ENCODE peak calls at places on chromosome 22, in nine cellular contexts. W is mesendoderm; P is naive thymus-derived CD4-positive, alpha-beta T cell; L is AG04450; D is tibial artery; Y is neural progenitor cell; Q is heart left ventricle; R is Peyer's patch; Z is CD4-positive, alpha-beta T cell. G is an unnamed sample.

GRCh38 chr22:49330421-49331222 is 497.1 kb downstream of the BRD1 start:
- DNase-seq in W (no peak), P (no peak), L (no peak), D (no peak), Y (no peak), Q (no peak), R (no peak), Z (no peak), G (no peak)

GRCh38 chr22:28977481-28977971 is 84.1 kb downstream of the C22orf31 start:
- DNase-seq in W (no peak), P (no peak), L (no peak), D (no peak), Y (no peak), Q (no peak), R (no peak), Z (no peak), G (no peak)

GRCh38 chr22:21646608-21647590 is 4.8 kb downstream of the SDF2L1 start:
- DNase-seq in W (peak), P (peak), L (peak), D (peak), Y (peak), Q (peak), R (peak), Z (peak), G (peak)

GRCh38 chr22:24826710-24827285 is 20.8 kb downstream of the SGSM1 start:
- DNase-seq in W (no peak), P (no peak), L (no peak), D (no peak), Y (no peak), Q (no peak), R (no peak), Z (no peak), G (no peak)

GRCh38 chr22:20591660-20592310 is 84.4 kb downstream of the MED15 start:
- DNase-seq in W (peak), P (no peak), L (peak), D (no peak), Y (peak), Q (no peak), R (no peak), Z (no peak), G (no peak)

GRCh38 chr22:20532256-20532993 is 25.0 kb downstream of the MED15 start:
- DNase-seq in W (no peak), P (no peak), L (no peak), D (no peak), Y (peak), Q (no peak), R (no peak), Z (no peak), G (no peak)

GRCh38 chr22:49828599-49828965 is 909 bp upstream of the BRD1 start:
- DNase-seq in W (no peak), P (no peak), L (no peak), D (no peak), Y (no peak), Q (no peak), R (no peak), Z (no peak), G (no peak)

GRCh38 chr22:32680277-32680676 is 121.2 kb upstream of the TIMP3 start:
- DNase-seq in W (no peak), P (no peak), L (no peak), D (no peak), Y (no peak), Q (no peak), R (no peak), Z (no peak), G (no peak)

DNA sequence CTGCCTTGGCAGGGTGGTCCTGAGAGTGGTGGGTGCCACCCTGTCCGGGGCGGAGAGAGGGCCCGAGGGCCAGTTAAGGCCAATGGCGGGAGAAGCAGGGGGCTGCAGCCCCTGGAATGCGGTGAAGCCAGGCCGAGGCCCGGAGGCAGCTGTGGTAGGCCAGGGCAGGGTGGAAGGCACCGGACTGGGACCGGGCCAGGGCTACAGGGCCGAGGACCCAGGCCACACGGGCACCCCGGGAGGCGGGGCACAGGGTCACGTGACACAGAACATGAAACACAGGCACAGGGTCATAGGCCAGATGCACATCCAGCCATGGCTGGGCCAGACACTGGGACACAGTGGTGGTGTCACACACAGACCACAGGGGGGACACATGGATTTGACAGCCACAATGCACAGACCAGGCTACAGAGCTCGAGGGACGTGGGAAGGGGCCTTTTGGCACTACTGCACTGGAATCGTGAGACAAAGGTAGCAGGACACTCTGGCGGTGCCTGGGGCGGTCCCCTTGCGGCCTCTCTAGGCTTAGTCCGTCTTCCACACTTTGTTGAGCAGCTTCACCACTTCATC is 2.8 kb downstream of the SLC25A1 start:
- DNase-seq in W (no peak), P (no peak), L (no peak), D (no peak), Y (peak), Q (no peak), R (no peak), Z (no peak), G (no peak)
- H3K27ac ChIP-seq in W (no peak), P (peak), L (no peak), D (no peak), Y (no peak), Q (no peak), R (no peak), Z (no peak), G (no peak)

GRCh38 chr22:39528681-39529486 is 3.7 kb downstream of the RPS19BP1 start:
- DNase-seq in W (peak), P (peak), L (peak), D (peak), Y (peak), Q (peak), R (peak), Z (peak), G (peak)
- H3K27ac ChIP-seq in W (no peak), P (peak), L (no peak), D (peak), Y (no peak), Q (peak), R (peak), Z (peak), G (no peak)

DNA sequence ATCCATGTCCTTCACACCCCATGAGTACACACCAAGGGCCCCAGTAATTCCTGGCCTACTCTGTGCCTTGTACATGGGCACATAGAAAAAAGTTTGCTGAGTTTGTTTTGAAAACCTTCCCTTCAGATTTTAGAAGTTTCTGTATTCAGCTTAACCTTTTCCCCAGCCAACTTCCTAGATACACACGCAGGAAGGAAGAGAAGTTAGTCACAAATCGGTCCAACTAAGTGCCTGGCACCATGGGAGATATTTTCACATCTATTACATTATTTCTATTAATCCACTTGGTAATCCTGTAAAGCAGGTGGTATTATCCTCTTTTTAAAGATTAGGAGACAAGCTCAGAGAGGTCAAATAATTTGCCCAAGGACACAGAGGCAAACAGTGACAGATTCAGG is 5.8 kb downstream of the LIMK2 start:
- DNase-seq in W (no peak), P (no peak), L (no peak), D (no peak), Y (no peak), Q (no peak), R (no peak), Z (no peak), G (no peak)
- H3K27ac ChIP-seq in W (no peak), P (peak), L (no peak), D (no peak), Y (peak), Q (peak), R (peak), Z (no peak), G (no peak)

DNA sequence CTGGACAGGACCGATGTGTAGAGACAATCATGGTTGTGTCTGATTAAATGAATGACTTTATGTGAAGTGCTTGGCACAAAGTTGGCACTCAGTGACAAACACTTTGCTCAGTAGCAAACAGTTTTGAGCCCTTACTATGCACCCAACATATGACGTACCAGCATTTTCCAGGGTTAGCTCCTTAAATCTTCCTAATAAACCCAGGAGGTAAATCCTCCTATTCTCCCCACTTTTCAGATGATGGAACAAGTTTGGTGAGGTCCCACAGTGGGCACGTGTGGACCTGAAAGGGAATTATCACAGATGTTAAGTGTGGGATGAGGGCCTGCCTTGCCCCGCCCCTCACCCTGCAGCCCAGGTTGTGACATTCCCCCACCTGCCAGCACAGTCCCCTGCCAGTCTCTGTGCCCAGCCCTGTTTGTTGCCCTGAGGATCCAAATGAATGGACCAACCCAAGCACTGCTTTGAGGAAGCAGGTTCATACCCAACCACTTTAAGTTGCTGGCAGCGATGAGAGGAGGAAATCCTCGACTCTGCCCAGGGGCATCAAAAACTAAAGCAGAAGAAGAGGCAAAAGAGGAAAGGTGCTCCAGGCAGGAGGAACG is 6.6 kb upstream of the CARD10 start:
- DNase-seq in W (no peak), P (no peak), L (no peak), D (no peak), Y (no peak), Q (no peak), R (no peak), Z (no peak), G (no peak)
- H3K27ac ChIP-seq in W (no peak), P (no peak), L (no peak), D (no peak), Y (no peak), Q (no peak), R (no peak), Z (no peak), G (no peak)

GRCh38 chr22:38246692-38247091 is 26.1 kb downstream of the TMEM184B start:
- DNase-seq in W (no peak), P (no peak), L (no peak), D (peak), Y (no peak), Q (peak), R (no peak), Z (no peak), G (no peak)
- H3K27ac ChIP-seq in W (no peak), P (no peak), L (no peak), D (peak), Y (no peak), Q (peak), R (no peak), Z (no peak), G (no peak)